ENCODE peak calls at places on chromosome 18, in ten cellular contexts. T, E, A, X, P, R, F, V, J and B are unnamed samples.
A peak's percentile ranks its signal among the peaks of the same experiment; 100 is the strongest.

GRCh38 chr18:62348474-62348873 is 23.4 kb downstream of the TNFRSF11A start:
- DNase-seq in V (no peak), A (no peak), R (no peak), P (no peak), T (no peak), E (no peak), X (no peak), J (no peak), F (no peak), B (no peak)

GRCh38 chr18:62844850-62845643 is 129.7 kb downstream of the PHLPP1 start:
- DNase-seq in T (no peak), E (no peak), X (peak; percentile 18), P (no peak), F (no peak), J (no peak), V (no peak), A (peak; percentile 53), R (no peak), B (no peak)

GRCh38 chr18:74310411-74310810 is 5.2 kb upstream of the C18orf63 start:
- DNase-seq in X (no peak), J (no peak), V (no peak), E (peak; percentile 71), R (no peak), F (no peak), P (peak; percentile 8), T (no peak), A (no peak), B (no peak)

GRCh38 chr18:12516049-12516677 is 108.4 kb downstream of the PRELID3A start:
- DNase-seq in V (peak; percentile 17), F (no peak), J (peak; percentile 21), E (peak; percentile 26), A (no peak), P (no peak), T (no peak), X (no peak), R (no peak), B (peak; percentile 54)

GRCh38 chr18:79769698-79770500 is 27.8 kb upstream of the KCNG2 start:
- DNase-seq in V (no peak), A (no peak), R (no peak), T (no peak), X (no peak), P (no peak), J (no peak), E (no peak), F (peak; percentile 60), B (no peak)

GRCh38 chr18:79493211-79493800 is 97.6 kb downstream of the NFATC1 start:
- DNase-seq in A (no peak), X (no peak), J (no peak), F (peak; percentile 83), V (no peak), R (no peak), E (no peak), P (no peak), T (no peak), B (no peak)

GRCh38 chr18:5064846-5065245 is 132.2 kb downstream of the AKAIN1 start:
- DNase-seq in P (no peak), A (no peak), J (no peak), F (no peak), E (no peak), R (no peak), T (no peak), V (no peak), X (no peak), B (no peak)

GRCh38 chr18:43022874-43023273 is 92.6 kb downstream of the RIT2 start:
- DNase-seq in A (no peak), E (no peak), V (no peak), R (no peak), X (no peak), T (no peak), F (no peak), P (no peak), J (no peak), B (no peak)

GRCh38 chr18:33232318-33232626 is 208.2 kb downstream of the CCDC178 start:
- DNase-seq in E (no peak), J (no peak), T (no peak), P (no peak), R (no peak), A (no peak), V (no peak), F (no peak), X (no peak), B (no peak)

GRCh38 chr18:12234451-12235190 is 19.5 kb upstream of the CIDEA start:
- DNase-seq in V (no peak), T (no peak), J (no peak), A (no peak), P (no peak), X (no peak), R (no peak), F (no peak), E (no peak), B (no peak)

GRCh38 chr18:63963610-63964256 is 6.1 kb upstream of the SERPINB8 start:
- DNase-seq in R (peak; percentile 57), X (no peak), V (peak; percentile 67), A (peak; percentile 55), J (peak; percentile 23), T (no peak), F (no peak), P (peak; percentile 13), E (peak; percentile 73), B (peak; percentile 20)

GRCh38 chr18:76518543-76519155 is 23.6 kb upstream of the ZNF516 start:
- DNase-seq in E (peak; percentile 46), T (no peak), P (peak; percentile 40), R (no peak), J (no peak), F (peak; percentile 91), X (no peak), A (peak; percentile 24), V (no peak), B (peak; percentile 46)

GRCh38 chr18:79199691-79200374 is 130.6 kb downstream of the ATP9B start:
- DNase-seq in P (no peak), F (no peak), J (no peak), X (no peak), V (no peak), A (no peak), T (no peak), R (no peak), E (peak; percentile 46), B (no peak)

GRCh38 chr18:25278415-25278814 is 73.6 kb downstream of the ZNF521 start:
- DNase-seq in E (no peak), R (no peak), P (no peak), T (no peak), A (no peak), X (no peak), F (no peak), V (no peak), J (peak; percentile 9), B (peak; percentile 49)

GRCh38 chr18:21897811-21898210 is 157.2 kb downstream of the MIB1 start:
- DNase-seq in T (no peak), A (peak; percentile 41), X (peak; percentile 67), J (peak; percentile 17), E (peak; percentile 47), V (peak; percentile 14), F (no peak), P (peak; percentile 75), R (peak; percentile 58), B (peak; percentile 41)

GRCh38 chr18:10086458-10086857 is 172.6 kb downstream of the VAPA start:
- DNase-seq in E (no peak), R (no peak), X (no peak), V (no peak), P (no peak), T (no peak), J (no peak), F (no peak), A (no peak), B (no peak)

GRCh38 chr18:34787931-34788532 is 77.9 kb downstream of the DTNA start:
- DNase-seq in A (peak; percentile 44), E (peak; percentile 74), R (peak; percentile 41), F (no peak), P (peak; percentile 74), J (peak; percentile 26), X (peak; percentile 42), V (peak; percentile 78), T (no peak), B (peak; percentile 67)

GRCh38 chr18:44917865-44918476 is 237.3 kb downstream of the SETBP1 start:
- DNase-seq in R (peak; percentile 71), X (no peak), T (no peak), E (no peak), V (no peak), A (no peak), F (no peak), P (no peak), J (no peak), B (no peak)

GRCh38 chr18:62490967-62491366 is 31.9 kb upstream of the ZCCHC2 start:
- DNase-seq in X (no peak), V (no peak), J (no peak), P (no peak), A (no peak), T (no peak), F (no peak), E (no peak), R (no peak), B (no peak)

GRCh38 chr18:66439207-66439606 is 164.7 kb downstream of the CDH19 start:
- DNase-seq in T (no peak), F (no peak), R (no peak), E (no peak), X (no peak), P (no peak), J (peak; percentile 52), A (no peak), V (no peak), B (no peak)

GRCh38 chr18:59002974-59003594 is 136.6 kb upstream of the SEC11C start:
- DNase-seq in X (no peak), P (no peak), F (no peak), V (no peak), E (no peak), R (no peak), J (no peak), T (no peak), A (no peak), B (no peak)

GRCh38 chr18:67545681-67546080 is 29.2 kb upstream of the DSEL start:
- DNase-seq in A (no peak), X (no peak), J (no peak), P (no peak), R (no peak), T (no peak), V (no peak), F (no peak), E (no peak), B (no peak)

GRCh38 chr18:77557030-77557429 is 307.4 kb downstream of the GALR1 start:
- DNase-seq in T (no peak), F (no peak), R (no peak), A (no peak), E (peak; percentile 26), V (no peak), X (no peak), J (no peak), P (no peak), B (no peak)

GRCh38 chr18:22544626-22545025 is 126.9 kb upstream of the CTAGE1 start:
- DNase-seq in V (no peak), E (peak; percentile 89), R (no peak), A (no peak), F (no peak), P (no peak), X (no peak), T (no peak), J (no peak), B (no peak)

GRCh38 chr18:10878703-10879102 is 270.7 kb downstream of the PIEZO2 start:
- DNase-seq in V (no peak), T (no peak), P (no peak), F (no peak), R (no peak), E (no peak), J (no peak), X (peak; percentile 54), A (no peak), B (no peak)